ENCODE peak calls at places on chromosome 11, in eight cellular contexts. One of them, this sample, is unnamed.

GRCh38 chr11:64518928-64519327 is 72.1 kb upstream of the SLC22A12 start:
- DNase-seq in NCI-H1930: no peak
- DNase-seq in stimulated activated CD4-positive, alpha-beta T cell treated with anti-CD3 and anti-CD28 coated beads, Interleukin-4, amount 100 ng/mL, for 4 hours: no peak
- DNase-seq in GDM1: no peak
- DNase-seq in H9: no peak
- DNase-seq in amygdala: no peak
- DNase-seq in SK-MEL-5: no peak
- DNase-seq in stimulated activated CD8-positive, alpha-beta memory T cell treated with anti-CD3 and anti-CD28 coated beads, Interleukin-12 subunit alpha, Interleukin-12 subunit beta, amount 100 ng/mL, for 1 hour: no peak
- DNase-seq in this sample: no peak

GRCh38 chr11:3970101-3970500 is 114.6 kb downstream of the STIM1 start:
- DNase-seq in NCI-H1930: no peak
- DNase-seq in stimulated activated CD4-positive, alpha-beta T cell treated with anti-CD3 and anti-CD28 coated beads, Interleukin-4, amount 100 ng/mL, for 4 hours: no peak
- DNase-seq in GDM1: no peak
- DNase-seq in H9: no peak
- DNase-seq in amygdala: no peak
- DNase-seq in SK-MEL-5: no peak
- DNase-seq in stimulated activated CD8-positive, alpha-beta memory T cell treated with anti-CD3 and anti-CD28 coated beads, Interleukin-12 subunit alpha, Interleukin-12 subunit beta, amount 100 ng/mL, for 1 hour: no peak
- DNase-seq in this sample: no peak

GRCh38 chr11:18748766-18749375 is 22.9 kb upstream of the IGSF22 start:
- DNase-seq in NCI-H1930: no peak
- DNase-seq in stimulated activated CD4-positive, alpha-beta T cell treated with anti-CD3 and anti-CD28 coated beads, Interleukin-4, amount 100 ng/mL, for 4 hours: no peak
- DNase-seq in GDM1: no peak
- DNase-seq in H9: no peak
- DNase-seq in amygdala: no peak
- DNase-seq in SK-MEL-5: no peak
- DNase-seq in stimulated activated CD8-positive, alpha-beta memory T cell treated with anti-CD3 and anti-CD28 coated beads, Interleukin-12 subunit alpha, Interleukin-12 subunit beta, amount 100 ng/mL, for 1 hour: no peak
- DNase-seq in this sample: no peak

GRCh38 chr11:78363018-78363619 is 54.5 kb downstream of the GAB2 start:
- DNase-seq in NCI-H1930: no peak
- DNase-seq in stimulated activated CD4-positive, alpha-beta T cell treated with anti-CD3 and anti-CD28 coated beads, Interleukin-4, amount 100 ng/mL, for 4 hours: no peak
- DNase-seq in GDM1: no peak
- DNase-seq in H9: no peak
- DNase-seq in amygdala: no peak
- DNase-seq in SK-MEL-5: no peak
- DNase-seq in stimulated activated CD8-positive, alpha-beta memory T cell treated with anti-CD3 and anti-CD28 coated beads, Interleukin-12 subunit alpha, Interleukin-12 subunit beta, amount 100 ng/mL, for 1 hour: no peak
- DNase-seq in this sample: no peak

GRCh38 chr11:2641623-2642022 is 58.2 kb downstream of the KCNQ1OT1 start:
- DNase-seq in NCI-H1930: no peak
- DNase-seq in stimulated activated CD4-positive, alpha-beta T cell treated with anti-CD3 and anti-CD28 coated beads, Interleukin-4, amount 100 ng/mL, for 4 hours: no peak
- DNase-seq in GDM1: no peak
- DNase-seq in H9: no peak
- DNase-seq in amygdala: no peak
- DNase-seq in SK-MEL-5: no peak
- DNase-seq in stimulated activated CD8-positive, alpha-beta memory T cell treated with anti-CD3 and anti-CD28 coated beads, Interleukin-12 subunit alpha, Interleukin-12 subunit beta, amount 100 ng/mL, for 1 hour: no peak
- DNase-seq in this sample: no peak

GRCh38 chr11:134562941-134563471 is 151.0 kb upstream of the B3GAT1 start:
- DNase-seq in NCI-H1930: no peak
- DNase-seq in stimulated activated CD4-positive, alpha-beta T cell treated with anti-CD3 and anti-CD28 coated beads, Interleukin-4, amount 100 ng/mL, for 4 hours: no peak
- DNase-seq in GDM1: no peak
- DNase-seq in H9: no peak
- DNase-seq in amygdala: no peak
- DNase-seq in SK-MEL-5: no peak
- DNase-seq in stimulated activated CD8-positive, alpha-beta memory T cell treated with anti-CD3 and anti-CD28 coated beads, Interleukin-12 subunit alpha, Interleukin-12 subunit beta, amount 100 ng/mL, for 1 hour: no peak
- DNase-seq in this sample: no peak

GRCh38 chr11:95912902-95913560 is 10.9 kb downstream of the MTMR2 start:
- DNase-seq in NCI-H1930: no peak
- DNase-seq in stimulated activated CD4-positive, alpha-beta T cell treated with anti-CD3 and anti-CD28 coated beads, Interleukin-4, amount 100 ng/mL, for 4 hours: no peak
- DNase-seq in GDM1: no peak
- DNase-seq in H9: no peak
- DNase-seq in amygdala: no peak
- DNase-seq in SK-MEL-5: no peak
- DNase-seq in stimulated activated CD8-positive, alpha-beta memory T cell treated with anti-CD3 and anti-CD28 coated beads, Interleukin-12 subunit alpha, Interleukin-12 subunit beta, amount 100 ng/mL, for 1 hour: no peak
- DNase-seq in this sample: peak

GRCh38 chr11:45086526-45086925 is 59.9 kb upstream of the PRDM11 start:
- DNase-seq in NCI-H1930: no peak
- DNase-seq in stimulated activated CD4-positive, alpha-beta T cell treated with anti-CD3 and anti-CD28 coated beads, Interleukin-4, amount 100 ng/mL, for 4 hours: no peak
- DNase-seq in GDM1: no peak
- DNase-seq in H9: no peak
- DNase-seq in amygdala: no peak
- DNase-seq in SK-MEL-5: no peak
- DNase-seq in stimulated activated CD8-positive, alpha-beta memory T cell treated with anti-CD3 and anti-CD28 coated beads, Interleukin-12 subunit alpha, Interleukin-12 subunit beta, amount 100 ng/mL, for 1 hour: no peak
- DNase-seq in this sample: no peak

GRCh38 chr11:114987171-114987760 is 308.9 kb downstream of the NXPE2 start:
- DNase-seq in NCI-H1930: no peak
- DNase-seq in stimulated activated CD4-positive, alpha-beta T cell treated with anti-CD3 and anti-CD28 coated beads, Interleukin-4, amount 100 ng/mL, for 4 hours: no peak
- DNase-seq in GDM1: no peak
- DNase-seq in H9: no peak
- DNase-seq in amygdala: no peak
- DNase-seq in SK-MEL-5: no peak
- DNase-seq in stimulated activated CD8-positive, alpha-beta memory T cell treated with anti-CD3 and anti-CD28 coated beads, Interleukin-12 subunit alpha, Interleukin-12 subunit beta, amount 100 ng/mL, for 1 hour: no peak
- DNase-seq in this sample: no peak

GRCh38 chr11:115237578-115237977 is 266.6 kb downstream of the CADM1 start:
- DNase-seq in NCI-H1930: no peak
- DNase-seq in stimulated activated CD4-positive, alpha-beta T cell treated with anti-CD3 and anti-CD28 coated beads, Interleukin-4, amount 100 ng/mL, for 4 hours: no peak
- DNase-seq in GDM1: no peak
- DNase-seq in H9: no peak
- DNase-seq in amygdala: no peak
- DNase-seq in SK-MEL-5: no peak
- DNase-seq in stimulated activated CD8-positive, alpha-beta memory T cell treated with anti-CD3 and anti-CD28 coated beads, Interleukin-12 subunit alpha, Interleukin-12 subunit beta, amount 100 ng/mL, for 1 hour: no peak
- DNase-seq in this sample: no peak

GRCh38 chr11:2300290-2300935 is 1.3 kb downstream of the C11orf21 start:
- DNase-seq in NCI-H1930: no peak
- DNase-seq in stimulated activated CD4-positive, alpha-beta T cell treated with anti-CD3 and anti-CD28 coated beads, Interleukin-4, amount 100 ng/mL, for 4 hours: no peak
- DNase-seq in GDM1: peak
- DNase-seq in H9: no peak
- DNase-seq in amygdala: no peak
- DNase-seq in SK-MEL-5: no peak
- DNase-seq in stimulated activated CD8-positive, alpha-beta memory T cell treated with anti-CD3 and anti-CD28 coated beads, Interleukin-12 subunit alpha, Interleukin-12 subunit beta, amount 100 ng/mL, for 1 hour: no peak
- DNase-seq in this sample: no peak

GRCh38 chr11:75185866-75186265 is 35.0 kb downstream of the SLCO2B1 start:
- DNase-seq in NCI-H1930: no peak
- DNase-seq in stimulated activated CD4-positive, alpha-beta T cell treated with anti-CD3 and anti-CD28 coated beads, Interleukin-4, amount 100 ng/mL, for 4 hours: no peak
- DNase-seq in GDM1: no peak
- DNase-seq in H9: no peak
- DNase-seq in amygdala: no peak
- DNase-seq in SK-MEL-5: no peak
- DNase-seq in stimulated activated CD8-positive, alpha-beta memory T cell treated with anti-CD3 and anti-CD28 coated beads, Interleukin-12 subunit alpha, Interleukin-12 subunit beta, amount 100 ng/mL, for 1 hour: no peak
- DNase-seq in this sample: no peak

GRCh38 chr11:17906436-17906835 is 106.4 kb downstream of the SERGEF start:
- DNase-seq in NCI-H1930: peak
- DNase-seq in stimulated activated CD4-positive, alpha-beta T cell treated with anti-CD3 and anti-CD28 coated beads, Interleukin-4, amount 100 ng/mL, for 4 hours: no peak
- DNase-seq in GDM1: no peak
- DNase-seq in H9: peak
- DNase-seq in amygdala: no peak
- DNase-seq in SK-MEL-5: peak
- DNase-seq in stimulated activated CD8-positive, alpha-beta memory T cell treated with anti-CD3 and anti-CD28 coated beads, Interleukin-12 subunit alpha, Interleukin-12 subunit beta, amount 100 ng/mL, for 1 hour: no peak
- DNase-seq in this sample: peak

GRCh38 chr11:35216962-35217667 is 78.1 kb downstream of the CD44 start:
- DNase-seq in NCI-H1930: peak
- DNase-seq in stimulated activated CD4-positive, alpha-beta T cell treated with anti-CD3 and anti-CD28 coated beads, Interleukin-4, amount 100 ng/mL, for 4 hours: no peak
- DNase-seq in GDM1: no peak
- DNase-seq in H9: peak
- DNase-seq in amygdala: no peak
- DNase-seq in SK-MEL-5: no peak
- DNase-seq in stimulated activated CD8-positive, alpha-beta memory T cell treated with anti-CD3 and anti-CD28 coated beads, Interleukin-12 subunit alpha, Interleukin-12 subunit beta, amount 100 ng/mL, for 1 hour: no peak
- DNase-seq in this sample: no peak

GRCh38 chr11:81869337-81870065 is 864.2 kb downstream of the FAM181B start:
- DNase-seq in NCI-H1930: no peak
- DNase-seq in stimulated activated CD4-positive, alpha-beta T cell treated with anti-CD3 and anti-CD28 coated beads, Interleukin-4, amount 100 ng/mL, for 4 hours: peak
- DNase-seq in GDM1: peak
- DNase-seq in H9: no peak
- DNase-seq in amygdala: no peak
- DNase-seq in SK-MEL-5: no peak
- DNase-seq in stimulated activated CD8-positive, alpha-beta memory T cell treated with anti-CD3 and anti-CD28 coated beads, Interleukin-12 subunit alpha, Interleukin-12 subunit beta, amount 100 ng/mL, for 1 hour: peak
- DNase-seq in this sample: no peak

GRCh38 chr11:103465555-103466140 is 356.4 kb downstream of the DYNC2H1 start:
- DNase-seq in NCI-H1930: no peak
- DNase-seq in stimulated activated CD4-positive, alpha-beta T cell treated with anti-CD3 and anti-CD28 coated beads, Interleukin-4, amount 100 ng/mL, for 4 hours: no peak
- DNase-seq in GDM1: no peak
- DNase-seq in H9: no peak
- DNase-seq in amygdala: no peak
- DNase-seq in SK-MEL-5: no peak
- DNase-seq in stimulated activated CD8-positive, alpha-beta memory T cell treated with anti-CD3 and anti-CD28 coated beads, Interleukin-12 subunit alpha, Interleukin-12 subunit beta, amount 100 ng/mL, for 1 hour: no peak
- DNase-seq in this sample: no peak

This sample was measured in dermis microvascular lymphatic vessel endothelial cell.